ENCODE peak calls at places on chromosomes 6 and 20, in four cellular contexts. S, F, L and N are unnamed samples.

GRCh38 chr6:52077180-52077884 is 10.1 kb downstream of the PKHD1 start:
- DNase-seq in S (no peak), F (no peak), L (no peak), N (no peak)

GRCh38 chr6:131136021-131136847 is 967 bp downstream of the AKAP7 start:
- DNase-seq in F (peak), L (no peak), S (no peak), N (peak)

GRCh38 chr20:17889226-17889625 is 79.4 kb downstream of the SNX5 start:
- DNase-seq in L (no peak), S (no peak), F (no peak), N (no peak)

GRCh38 chr6:157455731-157456523 is 74.9 kb downstream of the ZDHHC14 start:
- DNase-seq in F (no peak), S (no peak), L (no peak), N (no peak)

GRCh38 chr6:149483302-149483701 is 1.5 kb downstream of the ZC3H12D start:
- DNase-seq in F (no peak), S (no peak), L (peak), N (peak)

GRCh38 chr20:21151791-21152190 is 25.9 kb downstream of the KIZ start:
- DNase-seq in S (no peak), L (no peak), F (no peak), N (no peak)

GRCh38 chr20:62921119-62921687 is 5.1 kb downstream of the DIDO1 start:
- DNase-seq in F (no peak), L (peak), S (no peak), N (peak)

GRCh38 chr20:2382833-2383232 is 2.1 kb downstream of the TGM6 start:
- DNase-seq in F (no peak), S (no peak), L (no peak), N (no peak)

GRCh38 chr20:32727663-32728062 is 15.6 kb downstream of the COMMD7 start:
- DNase-seq in S (peak), F (no peak), L (no peak), N (no peak)

GRCh38 chr20:44736170-44737021 is 9.3 kb upstream of the KCNK15 start:
- DNase-seq in L (peak), F (peak), S (peak), N (peak)

GRCh38 chr6:108653864-108654402 is 93.2 kb downstream of the FOXO3 start:
- DNase-seq in S (no peak), L (no peak), F (no peak), N (no peak)

GRCh38 chr6:158160932-158161539 is 7.0 kb downstream of the SERAC1 start:
- DNase-seq in F (no peak), L (no peak), S (no peak), N (no peak)

GRCh38 chr6:151689499-151690201 is 117.8 kb upstream of the ESR1 start:
- DNase-seq in F (no peak), S (no peak), L (no peak), N (no peak)

GRCh38 chr20:60249436-60249835 is 291.2 kb downstream of the CDH26 start:
- DNase-seq in L (no peak), S (peak), F (no peak), N (no peak)

GRCh38 chr6:89242574-89243330 is 25.6 kb upstream of the GABRR1 start:
- DNase-seq in S (peak), L (peak), F (no peak), N (peak)

GRCh38 chr20:48807586-48808381 is 20.0 kb downstream of the PREX1 start:
- DNase-seq in F (no peak), L (no peak), S (no peak), N (no peak)

GRCh38 chr6:138857792-138858191 is 61.9 kb downstream of the ECT2L start:
- DNase-seq in L (no peak), F (no peak), S (no peak), N (peak)

GRCh38 chr20:58389324-58389967 is 417 bp downstream of the VAPB start:
- DNase-seq in F (no peak), L (peak), S (no peak), N (peak)

GRCh38 chr6:47366335-47366879 is 56.7 kb upstream of the TNFRSF21 start:
- DNase-seq in S (peak), L (no peak), F (no peak), N (peak)

GRCh38 chr20:2207770-2208097 is 88.1 kb upstream of the TGM3 start:
- DNase-seq in F (no peak), L (no peak), S (no peak), N (no peak)

GRCh38 chr6:42344756-42345155 is 107.0 kb downstream of the TRERF1 start:
- DNase-seq in S (no peak), L (no peak), F (no peak), N (no peak)

GRCh38 chr20:23686046-23686750 is 2.6 kb downstream of the CST4 start:
- DNase-seq in S (no peak), L (no peak), F (no peak), N (no peak)

GRCh38 chr20:11379257-11380011 is 538.3 kb upstream of the BTBD3 start:
- DNase-seq in L (no peak), F (no peak), S (no peak), N (no peak)

GRCh38 chr6:113168057-113168456 is 689.1 kb upstream of the MARCKS start:
- DNase-seq in L (no peak), S (no peak), F (no peak), N (no peak)

GRCh38 chr6:35007016-35007415 is 118.0 kb downstream of the ANKS1A start:
- DNase-seq in F (no peak), S (no peak), L (no peak), N (no peak)

GRCh38 chr6:12530345-12530744 is 186.2 kb upstream of the PHACTR1 start:
- DNase-seq in L (no peak), F (no peak), S (no peak), N (no peak)